ENCODE peak calls at places on chromosomes 16 and 17, in nine cellular contexts. P is upper lobe of right lung; G is lung; J is IMR-90; W is CD4-positive, CD25-positive, alpha-beta regulatory T cell; B is heart right ventricle; H is Panc1; S is HCT116; V is body of pancreas. N is an unnamed sample.

GRCh38 chr17:72446525-72447250 is 325.9 kb downstream of the SOX9 start:
- ATAC-seq in W (no peak), B (no peak), S (no peak), V (no peak), H (peak; percentile 75), J (peak; percentile 86), P (no peak), G (no peak), N (no peak)

GRCh38 chr17:75301031-75301430 is 11.8 kb upstream of the SLC25A19 start:
- ATAC-seq in G (no peak), W (no peak), J (no peak), S (no peak), H (no peak), V (no peak), B (peak; percentile 30), P (peak; percentile 73), N (no peak)

GRCh38 chr16:921321-921905 is 49.4 kb downstream of the LMF1 start:
- ATAC-seq in H (no peak), V (no peak), S (no peak), W (no peak), J (no peak), G (no peak), B (no peak), P (no peak), N (no peak)

GRCh38 chr16:25045696-25046381 is 30.7 kb upstream of the ARHGAP17 start:
- ATAC-seq in P (peak; percentile 30), S (no peak), G (no peak), J (peak; percentile 6), H (no peak), V (no peak), B (no peak), W (no peak), N (no peak)

GRCh38 chr17:27226611-27227234 is 67.2 kb upstream of the WSB1 start:
- ATAC-seq in W (no peak), S (peak; percentile 79), H (peak; percentile 99), G (no peak), B (no peak), P (peak; percentile 72), V (no peak), J (peak; percentile 96), N (no peak)

GRCh38 chr16:72371307-72372081 is 199.5 kb upstream of the PMFBP1 start:
- ATAC-seq in B (no peak), W (no peak), S (peak; percentile 96), G (peak; percentile 72), H (no peak), P (peak; percentile 43), V (no peak), J (peak; percentile 48), N (no peak)

GRCh38 chr16:67470314-67470713 is 10.6 kb downstream of the ATP6V0D1 start:
- ATAC-seq in V (peak; percentile 80), H (no peak), J (no peak), W (no peak), S (no peak), B (peak; percentile 95), G (no peak), P (peak; percentile 69), N (peak; percentile 30)

GRCh38 chr16:14057878-14058382 is 13.2 kb upstream of the MRTFB start:
- ATAC-seq in P (peak; percentile 61), S (no peak), B (peak; percentile 83), V (peak; percentile 47), H (no peak), W (no peak), J (no peak), G (peak; percentile 19), N (peak; percentile 77)

GRCh38 chr16:23125277-23125676 is 24.0 kb downstream of the USP31 start:
- ATAC-seq in G (no peak), S (no peak), B (peak; percentile 47), H (no peak), J (no peak), W (no peak), V (no peak), P (no peak), N (no peak)

GRCh38 chr17:38719284-38719942 is 10.7 kb upstream of the CISD3 start:
- ATAC-seq in G (no peak), S (no peak), B (no peak), V (no peak), J (no peak), P (no peak), H (no peak), W (no peak), N (no peak)

GRCh38 chr17:75152523-75152922 is 1.8 kb downstream of the JPT1 start:
- ATAC-seq in J (no peak), H (no peak), G (no peak), B (no peak), P (no peak), V (no peak), S (no peak), W (no peak), N (no peak)

GRCh38 chr16:28904828-28905227 is 20.2 kb downstream of the RABEP2 start:
- ATAC-seq in H (no peak), S (no peak), J (no peak), P (no peak), W (no peak), B (no peak), G (no peak), V (no peak), N (no peak)

GRCh38 chr17:41792835-41793748 is 6.6 kb upstream of the JUP start:
- ATAC-seq in S (peak; percentile 87), V (peak; percentile 80), P (peak; percentile 87), B (peak; percentile 91), W (no peak), H (peak; percentile 92), J (peak; percentile 76), G (peak; percentile 86), N (peak; percentile 27)

DNA sequence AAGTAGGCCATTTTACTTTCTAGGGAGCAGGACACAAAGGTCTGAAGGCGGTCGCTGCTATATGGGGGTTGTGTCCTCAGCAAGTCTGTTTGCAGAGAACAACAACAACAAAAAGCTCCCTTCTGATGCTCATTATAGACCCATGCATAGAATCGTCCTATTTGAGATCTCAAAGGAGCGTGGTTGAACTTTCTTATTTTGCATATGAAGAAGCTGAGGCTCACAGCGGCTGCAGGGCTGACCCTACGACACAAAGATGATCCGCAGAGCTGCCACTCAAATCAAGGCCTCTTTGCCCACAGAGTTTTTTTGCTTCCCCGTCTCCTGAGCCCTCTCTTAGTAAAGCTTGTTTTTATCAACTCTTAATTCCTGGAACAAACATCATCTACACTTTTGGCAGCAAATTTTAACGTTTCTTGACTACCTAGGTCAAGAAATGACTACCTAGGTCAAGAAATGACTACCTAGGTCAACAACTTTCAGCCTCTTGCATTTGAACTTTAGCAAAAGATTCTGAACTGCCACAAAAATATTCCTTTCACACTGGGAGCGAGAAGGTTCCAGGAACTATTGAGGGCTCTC is 73.7 kb downstream of the C16orf95 start:
- ATAC-seq in S (no peak), J (no peak), V (no peak), G (no peak), P (no peak), H (no peak), W (no peak), B (no peak), N (no peak)
- H3K4me3 ChIP-seq in S (no peak overlapping the region), J (no peak overlapping the region), V (no peak overlapping the region), G (no peak overlapping the region), P (no peak overlapping the region), H (no peak overlapping the region), W (no peak overlapping the region), B (no peak overlapping the region), N (no peak overlapping the region)

DNA sequence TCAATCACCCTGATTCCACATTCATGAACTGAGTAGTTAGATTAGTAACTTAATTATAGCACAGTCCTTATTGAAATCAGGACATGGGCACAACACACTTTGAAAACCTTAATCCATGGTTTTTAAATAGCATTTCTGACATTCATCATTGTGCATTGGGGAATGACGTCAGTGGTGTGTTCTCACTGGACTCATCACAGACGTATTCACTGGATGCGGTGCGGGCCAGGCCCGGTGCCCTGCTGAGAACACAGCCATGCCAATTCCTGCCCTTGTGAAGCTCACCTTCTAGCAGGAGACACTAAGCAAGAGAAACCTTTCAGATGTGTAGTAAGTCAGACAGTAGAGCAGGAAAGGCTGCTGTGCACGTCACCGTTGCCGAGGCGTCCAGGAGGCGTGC is 12.8 kb downstream of the BANP start:
- ATAC-seq in G (no peak), B (peak; percentile 14), H (no peak), S (no peak), J (no peak), V (no peak), P (no peak), W (no peak), N (no peak)
- H3K4me3 ChIP-seq in G (no peak overlapping the region), B (no peak overlapping the region), H (no peak overlapping the region), S (no peak overlapping the region), J (no peak overlapping the region), V (no peak overlapping the region), P (no peak overlapping the region), W (peak overlapping the region; percentile 75), N (no peak overlapping the region)

GRCh38 chr16:80931661-80931984 is 75.1 kb downstream of the CMC2 start:
- ATAC-seq in P (no peak), G (no peak), B (no peak), V (no peak), S (no peak), H (no peak), W (no peak), J (no peak), N (no peak)
- H3K4me3 ChIP-seq in P (peak overlapping the region; percentile 50), G (no peak overlapping the region), B (peak overlapping the region; percentile 53), V (peak overlapping the region; percentile 14), S (no peak overlapping the region), H (peak overlapping the region; percentile 38), W (no peak overlapping the region), J (peak overlapping the region; percentile 46), N (peak overlapping the region; percentile 46)

DNA sequence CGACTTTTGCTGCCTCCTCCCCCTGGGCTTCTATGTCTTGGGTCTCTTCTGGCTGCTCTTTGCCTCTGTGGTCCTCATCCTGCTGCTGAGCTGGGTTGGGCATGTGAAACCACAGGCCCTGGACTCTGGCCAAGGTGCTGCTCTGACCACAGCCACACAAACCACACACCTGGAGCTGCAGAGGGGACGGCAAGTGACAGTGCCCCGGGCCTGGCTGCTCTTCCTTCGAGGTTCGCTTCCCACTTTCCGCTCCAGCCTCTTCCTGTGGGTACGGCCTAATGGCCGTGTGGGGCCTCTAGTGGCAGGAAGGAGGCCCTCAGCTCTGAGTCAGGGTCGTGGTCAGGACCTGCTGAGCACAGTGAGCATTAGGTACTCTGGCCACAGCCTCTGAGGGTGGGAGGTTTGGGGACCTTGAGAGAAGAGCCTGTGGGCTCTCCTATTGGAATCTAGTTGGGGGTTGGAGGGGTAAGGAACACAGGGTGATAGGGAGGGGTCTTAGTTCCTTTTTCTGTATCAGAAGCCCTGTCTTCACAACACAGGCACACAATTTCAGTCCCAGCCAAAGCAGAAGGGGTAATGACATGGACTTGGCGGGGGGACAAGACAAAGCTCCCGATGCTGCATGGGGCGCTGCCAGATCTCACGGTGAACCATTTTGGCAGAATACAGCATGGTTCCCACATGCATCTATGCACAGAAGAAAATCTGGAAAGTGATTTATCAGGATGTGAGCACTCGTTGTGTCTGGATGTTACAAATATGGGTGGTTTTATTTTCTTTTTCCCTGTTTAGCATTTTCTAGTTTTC is 2.3 kb downstream of the GP1BA start:
- ATAC-seq in H (peak; percentile 64), J (peak; percentile 80), B (peak; percentile 38), V (peak; percentile 9), S (peak; percentile 79), P (peak; percentile 50), G (no peak), W (no peak), N (no peak)
- H3K4me3 ChIP-seq in H (no peak overlapping the region), J (no peak overlapping the region), B (no peak overlapping the region), V (no peak overlapping the region), S (no peak overlapping the region), P (no peak overlapping the region), G (no peak overlapping the region), W (no peak overlapping the region), N (no peak overlapping the region)

DNA sequence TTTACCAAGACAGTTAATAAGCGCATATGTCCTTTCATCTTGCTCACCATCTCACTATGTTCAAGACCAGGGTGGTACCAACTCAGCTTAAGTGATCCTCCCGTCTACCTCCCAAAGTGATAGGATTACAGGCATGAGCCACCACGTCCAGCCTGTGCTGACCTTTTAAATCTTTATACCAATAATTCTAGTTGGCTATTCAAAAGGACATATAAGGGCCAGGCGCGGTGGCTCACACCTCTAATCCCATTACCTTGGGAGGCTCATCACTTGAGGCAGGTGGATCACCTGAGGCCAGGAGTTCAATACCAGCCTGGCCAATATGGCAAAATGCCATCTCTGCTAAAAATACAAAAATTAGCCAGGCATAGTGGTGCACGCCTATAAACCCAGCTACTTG is 2.4 kb downstream of the CEP95 start:
- ATAC-seq in J (no peak), H (no peak), P (no peak), S (no peak), W (no peak), V (no peak), G (no peak), B (no peak), N (no peak)
- H3K4me3 ChIP-seq in J (no peak overlapping the region), H (no peak overlapping the region), P (no peak overlapping the region), S (no peak overlapping the region), W (no peak overlapping the region), V (no peak overlapping the region), G (no peak overlapping the region), B (no peak overlapping the region), N (no peak overlapping the region)